ENCODE peak calls at places on chromosomes 3 and 15, in four cellular contexts. F is GM06990, I is astrocyte of the spinal cord, W is heart right ventricle. D is an unnamed sample.

GRCh38 chr15:39720721-39721611 is 61.7 kb downstream of the FSIP1 start:
- DNase-seq in F (no peak), I (peak; percentile 78), W (no peak), D (no peak)

GRCh38 chr15:48869966-48870365 is 8.0 kb upstream of the EID1 start:
- DNase-seq in F (no peak), I (no peak), W (no peak), D (no peak)

GRCh38 chr15:80953001-80953952 is 36.3 kb downstream of the MESD start:
- DNase-seq in F (no peak), I (no peak), W (no peak), D (no peak)

GRCh38 chr3:188133646-188134045 is 20.3 kb upstream of the LPP start:
- DNase-seq in F (no peak), I (peak; percentile 70), W (no peak), D (no peak)

GRCh38 chr3:463793-464192 is 267.2 kb downstream of the CHL1 start:
- DNase-seq in F (peak; percentile 13), I (no peak), W (no peak), D (peak; percentile 30)

GRCh38 chr3:73513260-73513659 is 111.5 kb downstream of the PDZRN3 start:
- DNase-seq in F (no peak), I (no peak), W (no peak), D (no peak)

GRCh38 chr3:16386536-16386935 is 121.5 kb downstream of the OXNAD1 start:
- DNase-seq in F (no peak), I (no peak), W (no peak), D (no peak)

GRCh38 chr3:45950686-45951600 is 7.7 kb downstream of the CXCR6 start:
- DNase-seq in F (no peak), I (no peak), W (no peak), D (no peak)

GRCh38 chr3:49132073-49132436 is 795 bp downstream of the LAMB2 start:
- DNase-seq in F (no peak), I (no peak), W (no peak), D (no peak)

GRCh38 chr3:38521391-38521987 is 25.3 kb downstream of the EXOG start:
- DNase-seq in F (no peak), I (peak; percentile 72), W (peak; percentile 70), D (peak; percentile 72)

GRCh38 chr3:52809821-52810377 is 15.3 kb downstream of the ITIH3 start:
- DNase-seq in F (no peak), I (no peak), W (no peak), D (no peak)

GRCh38 chr3:48428863-48429415 is 947 bp downstream of the PLXNB1 start:
- DNase-seq in F (no peak), I (no peak), W (peak; percentile 46), D (no peak)

GRCh38 chr15:47586653-47587224 is 130.6 kb upstream of the SEMA6D start:
- DNase-seq in F (no peak), I (peak; percentile 73), W (peak; percentile 78), D (no peak)

GRCh38 chr3:185822221-185822956 is 2.5 kb downstream of the IGF2BP2 start:
- DNase-seq in F (no peak), I (peak; percentile 68), W (no peak), D (no peak)

GRCh38 chr15:90001683-90002427 is 731 bp downstream of the ZNF710 start:
- DNase-seq in F (peak; percentile 66), I (peak; percentile 54), W (peak; percentile 62), D (peak; percentile 90)

GRCh38 chr15:28902856-28903255 is 17.1 kb downstream of the APBA2 start:
- DNase-seq in F (no peak), I (no peak), W (no peak), D (no peak)

DNA sequence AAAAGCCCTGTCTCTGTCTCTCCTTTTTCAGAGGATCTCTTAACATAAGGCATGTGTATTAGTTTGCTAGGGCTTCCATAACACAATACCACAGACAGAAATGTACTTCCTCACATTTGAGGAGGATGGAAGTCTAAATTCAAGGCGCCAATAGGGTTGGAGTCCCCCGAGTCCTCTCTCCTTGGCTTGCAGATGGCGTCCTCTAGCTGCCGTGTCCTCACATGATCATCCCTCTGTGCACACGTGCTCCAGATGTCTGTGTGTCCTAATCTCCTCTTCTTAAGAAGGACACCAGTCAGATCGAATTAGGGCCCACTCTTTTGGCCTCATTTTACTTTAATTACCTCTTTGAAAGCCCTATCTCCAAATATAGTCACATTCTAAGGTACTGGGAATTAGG is 23.1 kb upstream of the BFSP2 start:
- DNase-seq in F (no peak), I (no peak), W (no peak), D (no peak)
- TF ChIP-seq CTCF in F (no peak), I (peak; percentile 39), W (peak; percentile 23), D (no peak)

GRCh38 chr15:74134387-74135027 is 4.1 kb downstream of the ISLR2 start:
- DNase-seq in F (peak; percentile 37), I (peak; percentile 22), W (no peak), D (peak; percentile 51)
- TF ChIP-seq CTCF in F (peak; percentile 42), I (peak; percentile 62), W (peak; percentile 55), D (peak; percentile 57)

GRCh38 chr15:38103564-38103963 is 149.1 kb upstream of the SPRED1 start:
- DNase-seq in F (no peak), I (no peak), W (no peak), D (no peak)
- TF ChIP-seq CTCF in F (no peak), I (no peak), W (no peak), D (no peak)

GRCh38 chr3:65786891-65787290 is 251.8 kb downstream of the MAGI1 start:
- DNase-seq in F (no peak), I (no peak), W (no peak), D (no peak)

GRCh38 chr3:65787827-65788226 is 250.9 kb downstream of the MAGI1 start:
- DNase-seq in F (no peak), I (no peak), W (no peak), D (no peak)

GRCh38 chr3:65783117-65783516 is 255.6 kb downstream of the MAGI1 start:
- DNase-seq in F (no peak), I (no peak), W (no peak), D (no peak)

GRCh38 chr3:65787340-65787739 is 251.4 kb downstream of the MAGI1 start:
- DNase-seq in F (no peak), I (no peak), W (no peak), D (no peak)

DNA sequence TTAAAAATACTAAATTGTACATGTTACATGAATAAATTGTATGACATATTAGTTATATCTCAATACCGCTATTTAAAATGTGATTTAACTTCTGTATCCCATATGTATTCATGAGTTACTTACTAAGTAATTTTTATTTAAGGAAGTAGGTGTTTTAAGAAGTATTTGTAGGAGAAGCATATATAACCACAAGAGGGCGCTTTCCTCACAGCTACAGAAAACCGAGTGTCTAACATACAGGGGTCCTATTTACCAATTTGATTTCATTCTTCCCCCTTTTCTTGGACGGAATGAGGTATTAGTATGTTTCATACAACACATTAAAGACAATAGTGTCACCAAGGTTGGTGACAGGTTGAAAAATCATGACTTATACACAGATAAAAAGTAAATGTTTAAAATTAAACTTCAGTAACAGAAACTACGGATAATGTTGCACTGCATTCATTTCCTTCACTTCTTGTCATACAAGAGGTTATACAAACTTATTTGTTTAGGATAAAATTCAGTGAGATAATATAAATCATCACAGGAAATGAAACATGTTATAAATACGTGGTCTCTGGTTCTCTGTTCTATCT is 253.6 kb downstream of the MAGI1 start:
- DNase-seq in F (peak; percentile 23), I (peak; percentile 80), W (peak; percentile 13), D (peak; percentile 43)
- TF ChIP-seq CTCF in F (peak; percentile 63), I (peak; percentile 56), W (peak; percentile 80), D (peak; percentile 59)

GRCh38 chr3:154684021-154684420 is 254.0 kb upstream of the GPR149 start:
- DNase-seq in F (no peak), I (no peak), W (no peak), D (no peak)
- TF ChIP-seq CTCF in F (peak; percentile 28), I (no peak), W (no peak), D (peak; percentile 19)

GRCh38 chr3:182682263-182683229 is 110.8 kb upstream of the ATP11B start:
- DNase-seq in F (peak; percentile 84), I (peak; percentile 52), W (peak; percentile 15), D (peak; percentile 88)
- TF ChIP-seq CTCF in F (peak; percentile 19), I (peak; percentile 31), W (peak; percentile 40), D (peak; percentile 17)

GRCh38 chr15:99909914-99910313 is 176.7 kb upstream of the LYSMD4 start:
- DNase-seq in F (no peak), I (no peak), W (no peak), D (peak; percentile 48)
- TF ChIP-seq CTCF in F (peak; percentile 70), I (peak; percentile 7), W (peak; percentile 55), D (peak; percentile 49)

GRCh38 chr3:113008117-113008516 is 17.3 kb downstream of the GTPBP8 start:
- DNase-seq in F (no peak), I (no peak), W (no peak), D (no peak)
- TF ChIP-seq CTCF in F (no peak), I (no peak), W (no peak), D (no peak)

GRCh38 chr3:197458906-197459470 is 96.8 kb downstream of the BDH1 start:
- DNase-seq in F (no peak), I (no peak), W (no peak), D (no peak)

GRCh38 chr3:197450295-197450694 is 105.5 kb downstream of the BDH1 start:
- DNase-seq in F (no peak), I (no peak), W (no peak), D (no peak)

GRCh38 chr3:197456271-197457091 is 99.3 kb downstream of the BDH1 start:
- DNase-seq in F (peak; percentile 66), I (peak; percentile 90), W (peak; percentile 85), D (peak; percentile 58)

GRCh38 chr3:197458179-197458707 is 97.5 kb downstream of the BDH1 start:
- DNase-seq in F (no peak), I (no peak), W (no peak), D (peak; percentile 40)

GRCh38 chr3:197454014-197454413 is 101.8 kb downstream of the BDH1 start:
- DNase-seq in F (no peak), I (no peak), W (no peak), D (peak; percentile 54)
- TF ChIP-seq CTCF in F (peak; percentile 59), I (peak; percentile 36), W (peak; percentile 62), D (peak; percentile 54)

GRCh38 chr15:75202251-75203016 is 752 bp downstream of the C15orf39 start:
- DNase-seq in F (peak; percentile 89), I (peak; percentile 59), W (peak; percentile 66), D (peak; percentile 89)
- TF ChIP-seq CTCF in F (peak; percentile 5), I (no peak), W (no peak), D (no peak)

D was measured in GM13977.